ENCODE peak calls at places on chromosomes 5 and 9, in five cellular contexts. V, P, F, W and C are unnamed samples.

GRCh38 chr9:111427186-111427585 is 57.0 kb downstream of the ECPAS start:
- DNase-seq in F (no peak), V (no peak), P (no peak), W (no peak), C (no peak)

GRCh38 chr9:89996717-89997116 is 391.9 kb downstream of the GADD45G start:
- DNase-seq in P (no peak), F (no peak), V (no peak), W (peak), C (no peak)

GRCh38 chr5:4083591-4084337 is 488.1 kb downstream of the IRX1 start:
- DNase-seq in F (no peak), W (no peak), P (no peak), V (no peak), C (no peak)

GRCh38 chr5:154923441-154924430 is 14.3 kb downstream of the GEMIN5 start:
- DNase-seq in P (no peak), F (no peak), W (no peak), V (no peak), C (no peak)

GRCh38 chr5:34585601-34586104 is 70.5 kb upstream of the RAI14 start:
- DNase-seq in F (no peak), P (no peak), W (peak), V (no peak), C (no peak)

GRCh38 chr5:98763001-98763630 is 10.3 kb upstream of the RGMB start:
- DNase-seq in P (no peak), W (no peak), V (no peak), F (no peak), C (no peak)

GRCh38 chr9:119873877-119874276 is 504.6 kb upstream of the BRINP1 start:
- DNase-seq in W (peak), V (no peak), F (no peak), P (no peak), C (no peak)

GRCh38 chr5:55410840-55411239 is 103.1 kb downstream of the MTREX start:
- DNase-seq in W (no peak), F (no peak), V (no peak), P (no peak), C (no peak)

GRCh38 chr5:143241892-143242291 is 161.6 kb downstream of the NR3C1 start:
- DNase-seq in W (no peak), V (no peak), F (no peak), P (no peak), C (no peak)

GRCh38 chr9:124675261-124676158 is 95.6 kb downstream of the NR6A1 start:
- DNase-seq in V (no peak), W (no peak), F (no peak), P (no peak), C (no peak)

GRCh38 chr9:7209051-7209450 is 451.3 kb downstream of the KDM4C start:
- DNase-seq in F (no peak), W (no peak), P (no peak), V (no peak), C (no peak)

GRCh38 chr5:179798771-179799643 is 5.2 kb downstream of the LTC4S start:
- DNase-seq in V (no peak), W (no peak), F (no peak), P (no peak), C (no peak)

GRCh38 chr5:13860176-13860575 is 84.3 kb downstream of the DNAH5 start:
- DNase-seq in P (no peak), F (no peak), W (no peak), V (no peak), C (no peak)

GRCh38 chr5:144072518-144072927 is 97.9 kb downstream of the YIPF5 start:
- DNase-seq in V (no peak), F (no peak), W (no peak), P (no peak), C (no peak)

GRCh38 chr5:81450940-81451339 is 57.0 kb upstream of the ACOT12 start:
- DNase-seq in P (no peak), W (no peak), F (no peak), V (no peak), C (no peak)

GRCh38 chr5:73434461-73434860 is 14.1 kb downstream of the FOXD1 start:
- DNase-seq in W (no peak), F (no peak), P (no peak), V (no peak), C (no peak)

GRCh38 chr9:107024193-107024592 is 161.2 kb downstream of the ZNF462 start:
- DNase-seq in P (no peak), V (no peak), W (no peak), F (no peak), C (no peak)

GRCh38 chr9:7984713-7985112 is 185.1 kb upstream of the DMAC1 start:
- DNase-seq in V (no peak), F (no peak), P (no peak), W (no peak), C (no peak)

GRCh38 chr9:86519216-86519615 is 165.0 kb upstream of the TUT7 start:
- DNase-seq in P (no peak), F (no peak), W (no peak), V (no peak), C (no peak)

GRCh38 chr5:76672242-76672641 is 43.7 kb upstream of the F2R start:
- DNase-seq in F (no peak), W (no peak), V (no peak), P (no peak), C (no peak)

GRCh38 chr5:176915906-176916305 is 16.8 kb upstream of the HK3 start:
- DNase-seq in F (no peak), V (no peak), P (no peak), W (no peak), C (no peak)

GRCh38 chr5:13944564-13945195 is at the start of gene DNAH5:
- DNase-seq in F (no peak), W (peak), P (no peak), V (no peak), C (no peak)

GRCh38 chr5:136802382-136802781 is 437.0 kb upstream of the TRPC7 start:
- DNase-seq in F (no peak), W (peak), P (no peak), V (no peak), C (no peak)